ENCODE peak calls at places on chromosomes 2 and 18, in seven cellular contexts. K is HL-60, W is thoracic aorta, L is endothelial cell of umbilical vein, M is MM.1S, A is RWPE1, U is K562. P is an unnamed sample.

GRCh38 chr2:73285162-73285739 is 973 bp upstream of the FBXO41 start:
- DNase-seq in A (no peak), W (no peak), M (peak), K (peak), U (no peak), L (no peak), P (no peak)

GRCh38 chr2:235493402-235493774 is 455 bp upstream of the AGAP1 start:
- DNase-seq in U (no peak), W (no peak), L (peak), M (no peak), A (no peak), K (no peak), P (peak)

GRCh38 chr2:202035089-202035940 is 1.7 kb downstream of the FZD7 start:
- DNase-seq in M (no peak), U (no peak), W (no peak), L (no peak), A (no peak), K (no peak), P (peak)

GRCh38 chr2:54773838-54774237 is 50.4 kb downstream of the EML6 start:
- DNase-seq in M (no peak), U (peak), K (no peak), W (no peak), A (no peak), L (no peak), P (no peak)

GRCh38 chr18:8480506-8481328 is 128.5 kb upstream of the RAB12 start:
- DNase-seq in K (no peak), M (peak), A (peak), L (peak), W (no peak), U (no peak), P (peak)

GRCh38 chr2:177625744-177626655 is 233.4 kb downstream of the AGPS start:
- DNase-seq in K (no peak), L (peak), W (no peak), U (no peak), M (no peak), A (no peak), P (peak)

GRCh38 chr2:24076849-24077534 is 866 bp upstream of the SF3B6 start:
- DNase-seq in W (peak), K (peak), M (peak), U (no peak), A (peak), L (peak), P (peak)

GRCh38 chr18:43571078-43571689 is 293.9 kb upstream of the SYT4 start:
- DNase-seq in W (no peak), K (no peak), U (peak), A (peak), M (peak), L (peak), P (peak)

GRCh38 chr2:182445566-182445965 is 18.7 kb upstream of the PDE1A start:
- DNase-seq in A (no peak), K (no peak), L (peak), W (no peak), U (no peak), M (no peak), P (no peak)

GRCh38 chr2:174717916-174718315 is 46.4 kb downstream of the CHRNA1 start:
- DNase-seq in A (no peak), K (no peak), W (no peak), L (no peak), U (no peak), M (no peak), P (no peak)

GRCh38 chr2:95042472-95043271 is 17.2 kb downstream of the MAL start:
- DNase-seq in K (no peak), U (no peak), M (no peak), L (no peak), A (no peak), W (no peak), P (no peak)

GRCh38 chr2:232871835-232872736 is 2.0 kb downstream of the SNORC start:
- DNase-seq in L (no peak), K (no peak), U (no peak), M (no peak), A (no peak), W (no peak), P (no peak)

GRCh38 chr18:25805323-25805722 is 285.1 kb downstream of the SS18 start:
- DNase-seq in W (no peak), K (no peak), U (no peak), L (no peak), M (no peak), A (no peak), P (peak)

GRCh38 chr2:208466133-208466919 is 59.7 kb downstream of the PTH2R start:
- DNase-seq in L (peak), A (peak), W (no peak), M (peak), U (peak), K (peak), P (peak)

GRCh38 chr2:88866756-88867155 is 175.3 kb downstream of the RPIA start:
- DNase-seq in A (no peak), L (no peak), U (no peak), W (no peak), K (no peak), M (no peak), P (peak)

GRCh38 chr2:220664272-220665107 is 907.6 kb downstream of the EPHA4 start:
- DNase-seq in K (no peak), U (no peak), L (no peak), A (no peak), W (no peak), M (no peak), P (peak)

GRCh38 chr2:160492401-160493226 is 993 bp downstream of the RBMS1 start:
- DNase-seq in W (peak), L (peak), U (peak), A (peak), M (peak), K (no peak), P (peak)

GRCh38 chr2:108960006-108960405 is 29.0 kb downstream of the EDAR start:
- DNase-seq in W (no peak), K (no peak), A (no peak), U (peak), L (no peak), M (no peak), P (no peak)

GRCh38 chr18:23827681-23828080 is 138.4 kb downstream of the LAMA3 start:
- DNase-seq in A (peak), U (no peak), L (no peak), W (no peak), M (no peak), K (no peak), P (no peak)

DNA sequence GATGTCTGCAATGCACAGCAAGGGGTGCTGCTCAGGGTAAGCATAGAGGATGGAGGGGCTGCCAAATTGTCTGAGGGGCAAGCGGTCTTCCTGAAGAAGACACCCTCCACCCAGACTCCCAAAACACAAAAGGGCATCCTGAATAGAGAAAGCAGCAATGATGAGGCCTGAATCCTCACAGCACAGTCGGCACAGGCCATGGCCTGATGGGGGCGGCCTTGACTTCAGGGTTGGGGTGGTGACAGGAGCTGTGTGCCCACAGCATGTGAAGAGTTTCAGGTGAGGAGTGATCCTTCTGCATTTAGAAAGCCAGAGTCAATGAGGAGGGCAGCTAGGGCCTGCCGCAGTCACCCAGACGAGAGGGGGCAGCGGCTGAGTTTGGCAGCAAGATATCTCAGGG is 159.4 kb downstream of the GALNT14 start:
- DNase-seq in W (no peak), K (no peak), U (no peak), L (no peak), A (no peak), M (no peak), P (no peak)
- TF ChIP-seq CTCF in W (no peak), K (no peak), U (no peak), L (no peak), A (no peak), M (no peak), P (no peak)

DNA sequence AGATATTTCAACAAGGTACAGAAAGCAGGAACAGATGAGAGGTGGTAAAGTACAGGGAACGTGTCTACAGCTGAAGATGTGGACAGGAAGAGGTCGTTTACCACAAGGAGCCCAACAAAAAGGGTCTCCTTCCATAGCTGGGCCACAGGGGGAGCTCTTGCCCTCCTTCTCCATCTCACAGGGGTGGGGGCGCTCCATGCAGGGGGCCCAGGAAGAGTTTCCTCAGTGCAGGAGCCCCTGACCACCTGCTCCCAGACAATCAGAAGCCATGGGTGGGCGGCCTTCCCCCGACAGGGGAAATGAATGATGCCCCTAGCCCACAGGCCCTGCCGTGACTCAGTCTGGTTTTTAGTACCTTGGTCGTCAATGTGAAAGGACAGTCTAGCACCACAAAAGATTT is 163.6 kb upstream of the ZNF516 start:
- DNase-seq in W (no peak), U (peak), K (no peak), A (no peak), L (no peak), M (no peak), P (no peak)
- TF ChIP-seq CTCF in W (no peak), U (peak), K (no peak), A (no peak), L (no peak), M (no peak), P (peak)

GRCh38 chr2:80527119-80527518 is 222.6 kb upstream of the LRRTM1 start:
- DNase-seq in U (no peak), W (no peak), M (peak), A (no peak), K (no peak), L (no peak), P (no peak)
- TF ChIP-seq CTCF in U (no peak), W (no peak), M (no peak), A (no peak), K (no peak), L (no peak), P (no peak)

DNA sequence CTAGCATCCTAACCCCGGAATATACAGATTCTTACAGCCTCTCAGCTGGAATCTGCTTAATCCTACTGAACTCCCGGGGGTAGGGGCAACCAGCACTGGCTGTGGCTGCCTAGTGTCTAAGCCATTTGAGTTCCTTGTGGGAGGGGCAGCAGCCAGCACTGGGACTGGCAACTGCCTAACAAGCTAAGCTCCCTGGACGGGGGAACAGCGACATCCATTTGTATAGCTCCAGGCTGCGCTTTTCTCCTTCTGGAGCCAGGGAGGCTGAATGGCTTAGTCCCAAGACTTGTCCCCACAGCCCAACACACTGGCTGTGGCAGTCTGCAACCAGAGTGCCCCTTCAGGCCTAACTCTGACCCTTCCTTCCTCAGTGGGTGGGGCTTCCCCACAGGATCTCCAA is 787.2 kb downstream of the METTL4 start:
- DNase-seq in W (no peak), K (no peak), M (no peak), U (no peak), L (no peak), A (no peak), P (no peak)
- TF ChIP-seq CTCF in W (no peak), K (no peak), M (no peak), U (no peak), L (no peak), A (no peak), P (no peak)

GRCh38 chr2:120885311-120885710 is 149.6 kb downstream of the GLI2 start:
- DNase-seq in W (no peak), U (peak), K (no peak), L (no peak), A (no peak), M (peak), P (no peak)
- TF ChIP-seq CTCF in W (no peak), U (no peak), K (no peak), L (no peak), A (no peak), M (no peak), P (peak)

GRCh38 chr2:25845843-25846505 is 32.3 kb downstream of the ASXL2 start:
- DNase-seq in W (no peak), A (no peak), M (no peak), L (no peak), K (no peak), U (no peak), P (no peak)
- TF ChIP-seq CTCF in W (no peak), A (no peak), M (no peak), L (no peak), K (no peak), U (no peak), P (no peak)

GRCh38 chr2:117963446-117963845 is 50.4 kb downstream of the CCDC93 start:
- DNase-seq in M (no peak), U (no peak), A (no peak), L (no peak), W (no peak), K (no peak), P (no peak)

GRCh38 chr2:117973498-117974082 is 40.3 kb downstream of the CCDC93 start:
- DNase-seq in U (no peak), K (no peak), L (no peak), A (no peak), W (no peak), M (no peak), P (no peak)

GRCh38 chr2:117972466-117973123 is 41.3 kb downstream of the CCDC93 start:
- DNase-seq in U (no peak), W (no peak), K (no peak), A (no peak), L (no peak), M (no peak), P (no peak)

GRCh38 chr2:117967981-117968723 is 45.7 kb downstream of the CCDC93 start:
- DNase-seq in L (no peak), U (no peak), W (no peak), K (no peak), A (no peak), M (no peak), P (no peak)

GRCh38 chr2:117968724-117969121 is 45.1 kb downstream of the CCDC93 start:
- DNase-seq in L (no peak), M (no peak), A (no peak), U (no peak), K (no peak), W (no peak), P (no peak)
- TF ChIP-seq CTCF in L (no peak), M (no peak), A (no peak), U (no peak), K (no peak), W (no peak), P (peak)

DNA sequence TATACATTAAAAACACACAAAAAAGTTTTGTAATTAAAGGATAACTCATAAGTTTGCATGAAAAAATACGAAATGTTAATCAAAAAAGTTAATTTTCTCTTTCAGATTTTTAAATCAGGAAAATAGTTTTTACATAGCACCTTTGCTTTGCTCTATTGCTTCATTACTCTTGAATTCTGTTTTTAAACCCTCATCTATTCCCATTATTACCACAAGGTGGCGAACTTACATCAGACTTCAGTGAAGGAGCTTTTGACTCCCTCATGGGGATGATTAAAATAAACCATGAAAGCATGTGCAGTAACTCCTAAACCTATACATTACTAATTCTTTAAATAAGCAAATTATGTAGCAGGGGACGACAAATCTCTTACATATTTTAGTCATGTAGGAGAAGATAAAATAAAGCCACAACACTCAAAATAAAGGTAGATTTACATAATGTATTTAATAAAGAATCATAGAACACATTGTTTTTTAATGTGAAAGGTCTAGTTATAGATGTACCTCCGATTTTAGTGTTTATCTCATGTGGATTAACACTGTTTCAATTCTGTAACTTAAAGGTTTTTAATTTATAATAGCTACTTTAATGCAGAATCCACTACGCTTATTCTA is 105.2 kb downstream of the NETO1 start:
- DNase-seq in L (peak), W (no peak), K (peak), M (peak), U (peak), A (peak), P (peak)
- TF ChIP-seq CTCF in L (peak), W (peak), K (peak), M (peak), U (peak), A (peak), P (peak)

DNA sequence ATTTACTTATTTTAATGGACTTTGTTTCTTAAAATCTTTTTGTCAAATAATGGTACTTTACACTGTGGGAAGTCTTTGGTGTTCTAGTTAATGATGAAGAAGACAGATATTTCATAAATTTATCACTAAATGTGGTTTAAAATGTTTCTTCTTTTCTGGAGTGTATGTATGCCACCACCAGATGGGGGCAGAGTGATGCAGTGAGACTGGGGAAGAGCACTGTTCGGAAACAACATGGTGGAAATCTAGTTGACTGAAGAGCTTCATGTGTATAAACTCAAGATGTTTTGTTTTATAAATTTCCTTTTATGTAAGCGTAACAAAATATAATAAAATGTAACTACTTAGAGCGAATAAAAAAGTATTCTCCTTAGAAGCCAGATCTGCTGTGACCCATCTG is 195.1 kb downstream of the KCNE4 start:
- DNase-seq in A (peak), U (peak), K (peak), M (no peak), W (no peak), L (peak), P (peak)
- TF ChIP-seq CTCF in A (peak), U (peak), K (no peak), M (peak), W (peak), L (peak), P (peak)

P was measured in fibroblast of villous mesenchyme.